ENCODE peak calls at places on chromosomes 12 and 14, in seven cellular contexts. L, M, E, R, X, P and Q are unnamed samples.

GRCh38 chr14:31921741-31922140 is 155.4 kb upstream of the ARHGAP5 start:
- DNase-seq in L (no peak), M (no peak), E (no peak), R (no peak), X (no peak), P (no peak), Q (no peak)

GRCh38 chr12:49698619-49699545 is 8.3 kb downstream of the FMNL3 start:
- DNase-seq in L (no peak), M (peak; percentile 62), E (peak; percentile 71), R (no peak), X (peak; percentile 67), P (peak; percentile 56), Q (no peak)

GRCh38 chr14:26722258-26722657 is 124.4 kb upstream of the NOVA1 start:
- DNase-seq in L (no peak), M (no peak), E (no peak), R (no peak), X (no peak), P (no peak), Q (no peak)

GRCh38 chr12:76033116-76034001 is 1.8 kb upstream of the PHLDA1 start:
- DNase-seq in L (no peak), M (no peak), E (peak; percentile 64), R (no peak), X (no peak), P (peak; percentile 29), Q (no peak)

GRCh38 chr14:88765130-88765529 is 27.6 kb downstream of the EML5 start:
- DNase-seq in L (peak; percentile 6), M (no peak), E (peak; percentile 82), R (no peak), X (peak; percentile 54), P (no peak), Q (no peak)

GRCh38 chr12:80413462-80413861 is 30.6 kb upstream of the PTPRQ start:
- DNase-seq in L (no peak), M (no peak), E (no peak), R (no peak), X (no peak), P (no peak), Q (no peak)

GRCh38 chr12:64186789-64187188 is 35.3 kb downstream of the KICS2 start:
- DNase-seq in L (no peak), M (peak; percentile 42), E (peak; percentile 47), R (no peak), X (peak; percentile 71), P (no peak), Q (no peak)

GRCh38 chr12:77152623-77153193 is 87.3 kb upstream of the E2F7 start:
- DNase-seq in L (no peak), M (no peak), E (peak; percentile 56), R (peak; percentile 22), X (peak; percentile 53), P (peak; percentile 37), Q (no peak)

GRCh38 chr14:104706733-104707628 is 17.0 kb upstream of the ADSS1 start:
- DNase-seq in L (no peak), M (no peak), E (no peak), R (no peak), X (no peak), P (peak; percentile 79), Q (no peak)

GRCh38 chr14:51317373-51317772 is 77.3 kb downstream of the TMX1 start:
- DNase-seq in L (no peak), M (no peak), E (peak; percentile 62), R (no peak), X (peak; percentile 81), P (no peak), Q (no peak)

GRCh38 chr12:64090047-64090446 is 132.0 kb downstream of the KICS2 start:
- DNase-seq in L (no peak), M (no peak), E (no peak), R (no peak), X (no peak), P (no peak), Q (no peak)

GRCh38 chr14:61514006-61514830 is 181.1 kb upstream of the HIF1A start:
- DNase-seq in L (no peak), M (no peak), E (peak; percentile 37), R (peak; percentile 21), X (peak; percentile 81), P (no peak), Q (no peak)

GRCh38 chr12:116142936-116143882 is 134.3 kb downstream of the MED13L start:
- DNase-seq in L (peak; percentile 65), M (peak; percentile 84), E (peak; percentile 89), R (peak; percentile 70), X (peak; percentile 86), P (no peak), Q (no peak)

GRCh38 chr12:28507867-28508266 is 317.6 kb downstream of the CCDC91 start:
- DNase-seq in L (no peak), M (no peak), E (no peak), R (no peak), X (no peak), P (no peak), Q (no peak)

GRCh38 chr12:6925543-6926279 is 2.0 kb upstream of the ATN1 start:
- DNase-seq in L (no peak), M (no peak), E (peak; percentile 90), R (peak; percentile 87), X (peak; percentile 66), P (peak; percentile 82), Q (no peak)

GRCh38 chr12:89236748-89237428 is 115.4 kb downstream of the DUSP6 start:
- DNase-seq in L (peak; percentile 81), M (no peak), E (peak; percentile 82), R (no peak), X (peak; percentile 93), P (no peak), Q (no peak)

GRCh38 chr14:104512771-104513640 is 66.6 kb upstream of the C14orf180 start:
- DNase-seq in L (no peak), M (no peak), E (no peak), R (no peak), X (no peak), P (no peak), Q (no peak)

GRCh38 chr12:106602071-106602470 is 19.3 kb downstream of the RFX4 start:
- DNase-seq in L (no peak), M (no peak), E (no peak), R (no peak), X (no peak), P (no peak), Q (no peak)

GRCh38 chr14:78836777-78837176 is 666.6 kb downstream of the NRXN3 start:
- DNase-seq in L (no peak), M (peak; percentile 25), E (peak; percentile 52), R (peak; percentile 81), X (peak; percentile 59), P (peak; percentile 61), Q (peak; percentile 39)

GRCh38 chr12:4292266-4293063 is 18.9 kb downstream of the CCND2 start:
- DNase-seq in L (no peak), M (no peak), E (no peak), R (no peak), X (no peak), P (no peak), Q (no peak)

GRCh38 chr12:124520258-124520657 is 47.2 kb downstream of the NCOR2 start:
- DNase-seq in L (no peak), M (no peak), E (peak; percentile 29), R (no peak), X (peak; percentile 64), P (no peak), Q (no peak)

GRCh38 chr12:101982307-101982706 is 79.5 kb downstream of the WASHC3 start:
- DNase-seq in L (no peak), M (no peak), E (no peak), R (no peak), X (no peak), P (no peak), Q (no peak)

GRCh38 chr12:9340422-9341259 is 132.4 kb upstream of the PZP start:
- DNase-seq in L (no peak), M (peak; percentile 69), E (peak; percentile 92), R (no peak), X (no peak), P (peak; percentile 27), Q (no peak)

GRCh38 chr12:131831635-131832041 is 3.4 kb downstream of the MMP17 start:
- DNase-seq in L (no peak), M (no peak), E (peak; percentile 53), R (no peak), X (peak; percentile 54), P (peak; percentile 77), Q (no peak)

GRCh38 chr14:58752782-58753181 is 115.0 kb downstream of the DACT1 start:
- DNase-seq in L (no peak), M (no peak), E (no peak), R (no peak), X (no peak), P (no peak), Q (no peak)

GRCh38 chr14:65922166-65922565 is 509.6 kb downstream of the FUT8 start:
- DNase-seq in L (no peak), M (no peak), E (no peak), R (no peak), X (no peak), P (no peak), Q (no peak)

GRCh38 chr12:22981711-22982110 is 356.7 kb downstream of the ETNK1 start:
- DNase-seq in L (no peak), M (no peak), E (peak; percentile 38), R (no peak), X (peak; percentile 28), P (no peak), Q (no peak)

GRCh38 chr12:113057565-113058485 is 1.3 kb downstream of the DTX1 start:
- DNase-seq in L (no peak), M (no peak), E (no peak), R (no peak), X (no peak), P (no peak), Q (no peak)

GRCh38 chr12:2324375-2324774 is 271.6 kb downstream of the CACNA1C start:
- DNase-seq in L (no peak), M (no peak), E (no peak), R (no peak), X (no peak), P (no peak), Q (no peak)

GRCh38 chr12:104958946-104959841 is 1.1 kb upstream of the SLC41A2 start:
- DNase-seq in L (peak; percentile 23), M (peak; percentile 42), E (peak; percentile 51), R (no peak), X (peak; percentile 53), P (peak; percentile 35), Q (no peak)

GRCh38 chr14:26897186-26897585 is 299.4 kb upstream of the NOVA1 start:
- DNase-seq in L (no peak), M (no peak), E (no peak), R (no peak), X (no peak), P (no peak), Q (no peak)

GRCh38 chr12:130764073-130764472 is 48.0 kb upstream of the RIMBP2 start:
- DNase-seq in L (no peak), M (peak; percentile 55), E (peak; percentile 7), R (no peak), X (peak; percentile 6), P (no peak), Q (no peak)

GRCh38 chr12:124233041-124233836 is 61.7 kb upstream of the RFLNA start:
- DNase-seq in L (peak; percentile 78), M (no peak), E (peak; percentile 84), R (no peak), X (peak; percentile 89), P (peak; percentile 83), Q (no peak)

GRCh38 chr12:108854453-108855283 is 2.7 kb downstream of the SSH1 start:
- DNase-seq in L (peak; percentile 96), M (peak; percentile 48), E (peak; percentile 100), R (peak; percentile 78), X (peak; percentile 99), P (peak; percentile 79), Q (no peak)

GRCh38 chr12:68873316-68873715 is 59.7 kb downstream of the CPM start:
- DNase-seq in L (no peak), M (no peak), E (no peak), R (no peak), X (no peak), P (no peak), Q (no peak)

GRCh38 chr12:126936181-126936851 is 1330.7 kb upstream of the TMEM132C start:
- DNase-seq in L (no peak), M (peak; percentile 19), E (no peak), R (no peak), X (no peak), P (no peak), Q (no peak)

GRCh38 chr12:130097798-130098255 is 64.4 kb upstream of the FZD10 start:
- DNase-seq in L (no peak), M (no peak), E (no peak), R (no peak), X (no peak), P (no peak), Q (no peak)

GRCh38 chr12:48890657-48891418 is 25.2 kb upstream of the RND1 start:
- DNase-seq in L (no peak), M (peak; percentile 69), E (peak; percentile 62), R (peak; percentile 45), X (peak; percentile 68), P (peak; percentile 90), Q (peak; percentile 71)